ENCODE peak calls at places on chromosomes 3 and 15, in nine cellular contexts. I is dorsolateral prefrontal cortex; P is astrocyte of the spinal cord; A is NCI-H774; V is cardiac septum; T is NCI-H1436; M is lower lobe of right lung; F is stimulated activated CD4-positive, alpha-beta T cell treated with anti-CD3 and anti-CD28 coated beads, Interleukin-1b, Interleukin-23, amount 100 ng/mL, for 1 hour; R is cardiac fibroblast. L is an unnamed sample.

GRCh38 chr15:40714144-40714543 is 19.2 kb downstream of the RAD51 start:
- DNase-seq in I (no peak), P (no peak), A (no peak), V (no peak), T (no peak), M (no peak), F (no peak), R (no peak), L (no peak)

GRCh38 chr3:48012659-48013058 is 3.6 kb downstream of the MAP4 start:
- DNase-seq in I (no peak), P (no peak), A (no peak), V (no peak), T (no peak), M (no peak), F (no peak), R (no peak), L (no peak)

GRCh38 chr3:53498993-53499641 is 4.7 kb downstream of the CACNA1D start:
- DNase-seq in I (no peak), P (no peak), A (no peak), V (no peak), T (no peak), M (no peak), F (no peak), R (no peak), L (no peak)

GRCh38 chr3:157204880-157205279 is 44.9 kb upstream of the CCNL1 start:
- DNase-seq in I (no peak), P (no peak), A (no peak), V (no peak), T (no peak), M (no peak), F (no peak), R (peak), L (peak)

GRCh38 chr15:25481208-25481862 is 42.5 kb upstream of the UBE3A start:
- DNase-seq in I (peak), P (no peak), A (peak), V (no peak), T (peak), M (no peak), F (no peak), R (no peak), L (no peak)

GRCh38 chr3:109184726-109185125 is 48.2 kb downstream of the C3orf85 start:
- DNase-seq in I (no peak), P (no peak), A (no peak), V (no peak), T (no peak), M (no peak), F (no peak), R (no peak), L (no peak)

GRCh38 chr3:5226783-5227182 is 39.3 kb downstream of the EDEM1 start:
- DNase-seq in I (no peak), P (peak), A (no peak), V (no peak), T (no peak), M (no peak), F (no peak), R (peak), L (peak)

GRCh38 chr15:101439920-101440319 is 49.6 kb downstream of the PCSK6 start:
- DNase-seq in I (no peak), P (no peak), A (no peak), V (no peak), T (no peak), M (no peak), F (no peak), R (peak), L (no peak)

GRCh38 chr15:101433396-101433795 is 56.1 kb downstream of the PCSK6 start:
- DNase-seq in I (no peak), P (no peak), A (no peak), V (no peak), T (no peak), M (no peak), F (no peak), R (no peak), L (no peak)

GRCh38 chr15:99424978-99425665 is 140.7 kb upstream of the MEF2A start:
- DNase-seq in I (no peak), P (peak), A (no peak), V (peak), T (no peak), M (no peak), F (peak), R (peak), L (peak)

GRCh38 chr3:43198791-43199644 is 87.3 kb upstream of the SNRK start:
- DNase-seq in I (no peak), P (no peak), A (no peak), V (no peak), T (no peak), M (no peak), F (no peak), R (peak), L (peak)

GRCh38 chr15:45401665-45402161 is 23.4 kb upstream of the GATM start:
- DNase-seq in I (no peak), P (no peak), A (no peak), V (no peak), T (no peak), M (no peak), F (no peak), R (no peak), L (no peak)

GRCh38 chr3:134067311-134068161 is 37.8 kb upstream of the SLCO2A1 start:
- DNase-seq in I (peak), P (no peak), A (no peak), V (peak), T (no peak), M (no peak), F (no peak), R (no peak), L (no peak)

GRCh38 chr15:101046826-101047225 is 127.7 kb downstream of the LRRK1 start:
- DNase-seq in I (no peak), P (no peak), A (no peak), V (no peak), T (no peak), M (peak), F (no peak), R (no peak), L (no peak)

GRCh38 chr3:13134166-13134878 is 61.1 kb upstream of the IQSEC1 start:
- DNase-seq in I (no peak), P (no peak), A (no peak), V (peak), T (no peak), M (peak), F (no peak), R (no peak), L (no peak)

GRCh38 chr3:132735589-132735988 is 13.4 kb upstream of the NPHP3 start:
- DNase-seq in I (no peak), P (no peak), A (no peak), V (no peak), T (no peak), M (no peak), F (no peak), R (no peak), L (peak)

GRCh38 chr15:85897818-85898717 is 103.3 kb upstream of the KLHL25 start:
- DNase-seq in I (no peak), P (no peak), A (no peak), V (no peak), T (no peak), M (no peak), F (no peak), R (no peak), L (no peak)

GRCh38 chr3:178684881-178685590 is 148.8 kb downstream of the KCNMB2 start:
- DNase-seq in I (no peak), P (no peak), A (no peak), V (no peak), T (no peak), M (no peak), F (no peak), R (no peak), L (no peak)

GRCh38 chr15:98609144-98609852 is 39.0 kb upstream of the IGF1R start:
- DNase-seq in I (no peak), P (peak), A (no peak), V (no peak), T (no peak), M (no peak), F (no peak), R (peak), L (no peak)

GRCh38 chr3:132488136-132488535 is 70.8 kb downstream of the DNAJC13 start:
- DNase-seq in I (no peak), P (no peak), A (no peak), V (no peak), T (no peak), M (no peak), F (no peak), R (no peak), L (peak)

GRCh38 chr3:37494206-37494605 is 319.8 kb upstream of the LRRFIP2 start:
- DNase-seq in I (no peak), P (no peak), A (no peak), V (no peak), T (no peak), M (no peak), F (no peak), R (no peak), L (no peak)

GRCh38 chr3:36956155-36956554 is 11.3 kb upstream of the TRANK1 start:
- DNase-seq in I (no peak), P (no peak), A (no peak), V (no peak), T (no peak), M (no peak), F (no peak), R (no peak), L (no peak)

GRCh38 chr15:49902791-49903481 is 216.1 kb downstream of the ATP8B4 start:
- DNase-seq in I (no peak), P (peak), A (no peak), V (no peak), T (no peak), M (no peak), F (no peak), R (peak), L (no peak)

GRCh38 chr3:195911041-195911945 is 2.9 kb upstream of the TNK2 start:
- DNase-seq in I (no peak), P (no peak), A (no peak), V (peak), T (no peak), M (no peak), F (no peak), R (no peak), L (no peak)

GRCh38 chr3:186540444-186541226 is 3.5 kb downstream of the CRYGS start:
- DNase-seq in I (peak), P (peak), A (peak), V (no peak), T (peak), M (no peak), F (peak), R (peak), L (peak)

GRCh38 chr3:171445805-171446204 is 14.4 kb downstream of the TNIK start:
- DNase-seq in I (no peak), P (no peak), A (no peak), V (no peak), T (no peak), M (no peak), F (no peak), R (no peak), L (no peak)

GRCh38 chr3:163071684-163072083 is 1575.1 kb downstream of the OTOL1 start:
- DNase-seq in I (no peak), P (no peak), A (no peak), V (no peak), T (no peak), M (no peak), F (no peak), R (peak), L (no peak)

GRCh38 chr3:67495751-67496150 is 158.7 kb downstream of the SUCLG2 start:
- DNase-seq in I (no peak), P (no peak), A (no peak), V (no peak), T (no peak), M (no peak), F (no peak), R (no peak), L (peak)

GRCh38 chr3:43764471-43764870 is 73.7 kb downstream of the ABHD5 start:
- DNase-seq in I (no peak), P (no peak), A (no peak), V (no peak), T (no peak), M (no peak), F (no peak), R (no peak), L (no peak)

GRCh38 chr15:47415539-47415971 is 301.8 kb upstream of the SEMA6D start:
- DNase-seq in I (no peak), P (peak), A (peak), V (no peak), T (no peak), M (no peak), F (no peak), R (peak), L (peak)

GRCh38 chr3:20326537-20326936 is 140.5 kb upstream of the SGO1 start:
- DNase-seq in I (no peak), P (peak), A (no peak), V (no peak), T (no peak), M (no peak), F (no peak), R (peak), L (no peak)

GRCh38 chr3:9398715-9399708 is 1.6 kb downstream of the SETD5 start:
- DNase-seq in I (no peak), P (peak), A (no peak), V (no peak), T (no peak), M (no peak), F (no peak), R (peak), L (peak)

GRCh38 chr3:69723389-69723788 is 15.9 kb upstream of the MITF start:
- DNase-seq in I (no peak), P (no peak), A (no peak), V (no peak), T (no peak), M (no peak), F (no peak), R (no peak), L (no peak)

GRCh38 chr3:114627760-114628159 is 333.9 kb downstream of the TIGIT start:
- DNase-seq in I (no peak), P (no peak), A (no peak), V (no peak), T (no peak), M (no peak), F (no peak), R (peak), L (no peak)

GRCh38 chr3:47310391-47310790 is 27.6 kb downstream of the KLHL18 start:
- DNase-seq in I (no peak), P (no peak), A (no peak), V (no peak), T (no peak), M (no peak), F (no peak), R (no peak), L (no peak)

GRCh38 chr15:50187525-50187924 is 5.5 kb downstream of the SLC27A2 start:
- DNase-seq in I (no peak), P (no peak), A (no peak), V (no peak), T (no peak), M (no peak), F (no peak), R (no peak), L (no peak)

GRCh38 chr3:29080967-29081366 is 199.9 kb upstream of the RBMS3 start:
- DNase-seq in I (no peak), P (no peak), A (no peak), V (no peak), T (no peak), M (no peak), F (no peak), R (no peak), L (no peak)

GRCh38 chr3:44890258-44890657 is 15.8 kb downstream of the TGM4 start:
- DNase-seq in I (no peak), P (no peak), A (no peak), V (no peak), T (no peak), M (no peak), F (no peak), R (no peak), L (peak)

GRCh38 chr15:56249080-56249479 is 5.4 kb upstream of the RFX7 start:
- DNase-seq in I (no peak), P (peak), A (no peak), V (no peak), T (peak), M (no peak), F (no peak), R (peak), L (peak)

L was measured in lung microvascular endothelial cell.